ENCODE peak calls at places on chromosomes 6 and 20, in eight cellular contexts. One of them, this sample, is unnamed.

GRCh38 chr6:106451419-106451818 is 90.9 kb downstream of the CRYBG1 start:
- DNase-seq in fibroblast of mammary gland: peak; percentile 7
- DNase-seq in heart left ventricle: no peak
- DNase-seq in fibroblast of lung: no peak
- DNase-seq in astrocyte of the spinal cord: peak; percentile 23
- DNase-seq in left ventricle myocardium inferior: no peak
- DNase-seq in cardiac muscle cell: peak; percentile 19
- DNase-seq in stomach: no peak
- DNase-seq in this sample: no peak

GRCh38 chr6:167566711-167567141 is 241.8 kb downstream of the TTLL2 start:
- DNase-seq in stomach: no peak
- DNase-seq in cardiac muscle cell: no peak
- DNase-seq in fibroblast of mammary gland: no peak
- DNase-seq in astrocyte of the spinal cord: no peak
- DNase-seq in left ventricle myocardium inferior: no peak
- DNase-seq in fibroblast of lung: no peak
- DNase-seq in heart left ventricle: no peak
- DNase-seq in this sample: no peak

GRCh38 chr6:108798672-108799355 is 49.4 kb upstream of the ARMC2 start:
- DNase-seq in left ventricle myocardium inferior: peak; percentile 35
- DNase-seq in fibroblast of lung: no peak
- DNase-seq in astrocyte of the spinal cord: no peak
- DNase-seq in stomach: peak; percentile 54
- DNase-seq in fibroblast of mammary gland: no peak
- DNase-seq in heart left ventricle: peak; percentile 37
- DNase-seq in cardiac muscle cell: peak; percentile 57
- DNase-seq in this sample: no peak

GRCh38 chr20:62370115-62370806 is 3.1 kb upstream of the LAMA5 start:
- DNase-seq in left ventricle myocardium inferior: no peak
- DNase-seq in heart left ventricle: no peak
- DNase-seq in fibroblast of lung: peak; percentile 89
- DNase-seq in stomach: peak; percentile 49
- DNase-seq in cardiac muscle cell: peak; percentile 88
- DNase-seq in astrocyte of the spinal cord: peak; percentile 78
- DNase-seq in fibroblast of mammary gland: peak; percentile 84
- DNase-seq in this sample: peak; percentile 91

GRCh38 chr6:11785953-11786579 is 7.5 kb upstream of the ADTRP start:
- DNase-seq in left ventricle myocardium inferior: no peak
- DNase-seq in cardiac muscle cell: no peak
- DNase-seq in heart left ventricle: no peak
- DNase-seq in astrocyte of the spinal cord: no peak
- DNase-seq in fibroblast of lung: no peak
- DNase-seq in fibroblast of mammary gland: no peak
- DNase-seq in stomach: no peak
- DNase-seq in this sample: no peak

GRCh38 chr6:24472181-24472580 is 17.2 kb downstream of the GPLD1 start:
- DNase-seq in left ventricle myocardium inferior: no peak
- DNase-seq in astrocyte of the spinal cord: no peak
- DNase-seq in fibroblast of mammary gland: no peak
- DNase-seq in cardiac muscle cell: no peak
- DNase-seq in heart left ventricle: no peak
- DNase-seq in fibroblast of lung: no peak
- DNase-seq in stomach: no peak
- DNase-seq in this sample: no peak

GRCh38 chr6:82738773-82739172 is 326.9 kb downstream of the UBE3D start:
- DNase-seq in fibroblast of mammary gland: no peak
- DNase-seq in astrocyte of the spinal cord: no peak
- DNase-seq in heart left ventricle: no peak
- DNase-seq in fibroblast of lung: no peak
- DNase-seq in cardiac muscle cell: no peak
- DNase-seq in left ventricle myocardium inferior: no peak
- DNase-seq in stomach: no peak
- DNase-seq in this sample: no peak

GRCh38 chr6:150616581-150616980 is 16.9 kb downstream of the PLEKHG1 start:
- DNase-seq in fibroblast of mammary gland: no peak
- DNase-seq in heart left ventricle: no peak
- DNase-seq in stomach: no peak
- DNase-seq in cardiac muscle cell: no peak
- DNase-seq in fibroblast of lung: no peak
- DNase-seq in astrocyte of the spinal cord: no peak
- DNase-seq in left ventricle myocardium inferior: no peak
- DNase-seq in this sample: no peak

GRCh38 chr6:127737009-127737486 is 160.1 kb downstream of the C6orf58 start:
- DNase-seq in left ventricle myocardium inferior: no peak
- DNase-seq in stomach: peak; percentile 45
- DNase-seq in cardiac muscle cell: peak; percentile 79
- DNase-seq in fibroblast of lung: peak; percentile 80
- DNase-seq in astrocyte of the spinal cord: peak; percentile 83
- DNase-seq in fibroblast of mammary gland: peak; percentile 74
- DNase-seq in heart left ventricle: peak; percentile 26
- DNase-seq in this sample: peak; percentile 75

GRCh38 chr6:6891949-6892461 is 215.8 kb upstream of the RREB1 start:
- DNase-seq in astrocyte of the spinal cord: no peak
- DNase-seq in heart left ventricle: no peak
- DNase-seq in stomach: no peak
- DNase-seq in left ventricle myocardium inferior: no peak
- DNase-seq in fibroblast of mammary gland: peak; percentile 31
- DNase-seq in cardiac muscle cell: no peak
- DNase-seq in fibroblast of lung: no peak
- DNase-seq in this sample: no peak

GRCh38 chr20:58308680-58309527 is 611 bp upstream of the RAB22A start:
- DNase-seq in left ventricle myocardium inferior: peak; percentile 66
- DNase-seq in heart left ventricle: peak; percentile 70
- DNase-seq in fibroblast of lung: peak; percentile 57
- DNase-seq in fibroblast of mammary gland: peak; percentile 45
- DNase-seq in cardiac muscle cell: peak; percentile 72
- DNase-seq in astrocyte of the spinal cord: peak; percentile 64
- DNase-seq in stomach: no peak
- DNase-seq in this sample: peak; percentile 69

GRCh38 chr6:111184827-111185567 is 97.7 kb downstream of the SLC16A10 start:
- DNase-seq in stomach: no peak
- DNase-seq in fibroblast of lung: no peak
- DNase-seq in astrocyte of the spinal cord: no peak
- DNase-seq in cardiac muscle cell: no peak
- DNase-seq in fibroblast of mammary gland: no peak
- DNase-seq in left ventricle myocardium inferior: no peak
- DNase-seq in heart left ventricle: no peak
- DNase-seq in this sample: no peak

GRCh38 chr6:76876922-76877553 is 586.3 kb downstream of the HTR1B start:
- DNase-seq in cardiac muscle cell: peak; percentile 85
- DNase-seq in fibroblast of lung: peak; percentile 6
- DNase-seq in astrocyte of the spinal cord: peak; percentile 38
- DNase-seq in stomach: peak; percentile 54
- DNase-seq in fibroblast of mammary gland: peak; percentile 35
- DNase-seq in left ventricle myocardium inferior: no peak
- DNase-seq in heart left ventricle: no peak
- DNase-seq in this sample: peak; percentile 80

GRCh38 chr6:129659590-129660345 is 50.2 kb downstream of the ARHGAP18 start:
- DNase-seq in fibroblast of mammary gland: no peak
- DNase-seq in astrocyte of the spinal cord: no peak
- DNase-seq in cardiac muscle cell: peak; percentile 81
- DNase-seq in heart left ventricle: no peak
- DNase-seq in stomach: no peak
- DNase-seq in left ventricle myocardium inferior: no peak
- DNase-seq in fibroblast of lung: no peak
- DNase-seq in this sample: peak; percentile 81

GRCh38 chr6:107106165-107106564 is 9.2 kb downstream of the BEND3 start:
- DNase-seq in fibroblast of lung: no peak
- DNase-seq in left ventricle myocardium inferior: no peak
- DNase-seq in heart left ventricle: no peak
- DNase-seq in cardiac muscle cell: no peak
- DNase-seq in fibroblast of mammary gland: no peak
- DNase-seq in astrocyte of the spinal cord: no peak
- DNase-seq in stomach: no peak
- DNase-seq in this sample: no peak

DNA sequence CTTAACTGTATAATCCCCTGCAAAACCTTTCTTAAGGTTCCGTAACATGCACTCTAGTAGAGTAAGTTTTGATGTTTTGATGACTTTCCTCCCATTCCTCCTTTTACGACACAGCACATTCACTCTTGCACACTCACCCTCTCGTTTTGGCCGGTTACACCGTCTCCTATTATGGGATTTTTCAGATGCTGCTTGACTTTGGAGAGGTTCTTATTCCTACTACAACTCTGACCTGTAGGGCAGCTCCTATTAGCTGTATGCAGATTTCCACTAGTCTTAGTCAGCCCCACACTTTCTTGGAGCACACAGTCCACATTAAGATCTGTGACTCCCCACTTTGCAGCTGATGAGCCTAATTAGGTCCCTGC is 223.7 kb upstream of the SYNCRIP start:
- DNase-seq in fibroblast of mammary gland: peak; percentile 45
- DNase-seq in heart left ventricle: no peak
- DNase-seq in stomach: no peak
- DNase-seq in fibroblast of lung: peak; percentile 62
- DNase-seq in cardiac muscle cell: peak; percentile 37
- DNase-seq in astrocyte of the spinal cord: no peak
- DNase-seq in left ventricle myocardium inferior: no peak
- DNase-seq in this sample: no peak
- H3K4me3 ChIP-seq in fibroblast of mammary gland: peak overlapping the region; percentile 50
- H3K4me3 ChIP-seq in heart left ventricle: peak overlapping the region; percentile 47
- H3K4me3 ChIP-seq in stomach: peak overlapping the region; percentile 39
- H3K4me3 ChIP-seq in fibroblast of lung: peak overlapping the region; percentile 63
- H3K4me3 ChIP-seq in cardiac muscle cell: no peak overlapping the region
- H3K4me3 ChIP-seq in astrocyte of the spinal cord: peak overlapping the region; percentile 47
- H3K4me3 ChIP-seq in left ventricle myocardium inferior: peak overlapping the region; percentile 58
- H3K4me3 ChIP-seq in this sample: peak overlapping the region; percentile 62

DNA sequence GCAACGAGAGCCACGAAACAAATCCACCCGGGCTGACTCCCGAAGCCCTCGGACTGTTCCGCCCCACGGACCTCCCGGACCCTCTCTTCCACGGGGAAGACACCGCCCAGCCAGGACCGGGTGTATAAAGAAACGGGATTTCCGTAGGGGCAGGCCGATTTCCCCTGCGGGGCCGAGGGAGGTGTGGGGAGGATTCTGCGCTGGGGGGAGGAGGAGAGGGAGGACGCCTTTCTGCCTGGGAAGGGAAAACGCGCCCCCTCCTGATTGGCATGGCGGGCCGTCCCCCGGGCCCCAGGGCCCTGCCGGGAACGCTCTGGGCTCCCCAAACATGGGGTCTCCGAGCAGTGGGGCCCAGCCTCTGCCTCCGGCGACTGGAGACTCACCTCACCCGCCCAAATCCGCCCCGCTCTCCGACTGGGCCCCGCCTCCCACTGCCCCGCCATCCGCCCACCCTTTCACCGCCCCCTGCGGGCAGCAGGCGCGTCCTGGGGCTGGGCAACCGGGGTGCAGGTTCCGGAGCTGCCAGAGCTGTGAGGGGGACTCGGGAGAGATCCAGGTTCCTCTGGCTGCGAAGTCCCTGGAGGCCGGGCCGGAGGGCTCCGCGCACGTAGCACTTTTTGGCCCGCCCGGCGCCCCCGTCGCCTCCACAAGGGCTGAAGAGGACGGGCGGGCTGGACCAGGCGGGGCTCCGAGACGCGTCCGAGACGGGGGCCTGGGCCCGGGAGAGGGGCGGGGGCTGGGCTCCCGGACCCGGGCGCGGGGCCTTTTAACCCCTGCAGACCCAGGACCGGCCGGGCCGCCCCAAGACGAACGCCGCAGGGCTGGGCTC is 586 bp upstream of the PPDPF start:
- DNase-seq in cardiac muscle cell: no peak
- DNase-seq in left ventricle myocardium inferior: peak; percentile 70
- DNase-seq in fibroblast of lung: peak; percentile 46
- DNase-seq in fibroblast of mammary gland: no peak
- DNase-seq in stomach: no peak
- DNase-seq in astrocyte of the spinal cord: peak; percentile 23
- DNase-seq in heart left ventricle: peak; percentile 80
- DNase-seq in this sample: peak; percentile 23
- TF ChIP-seq CTCF in cardiac muscle cell: peak; percentile 29
- TF ChIP-seq CTCF in left ventricle myocardium inferior: peak; percentile 57
- TF ChIP-seq CTCF in fibroblast of lung: peak; percentile 25
- TF ChIP-seq CTCF in fibroblast of mammary gland: no peak
- TF ChIP-seq CTCF in stomach: no peak
- TF ChIP-seq CTCF in astrocyte of the spinal cord: peak; percentile 15
- TF ChIP-seq CTCF in heart left ventricle: peak; percentile 43
- TF ChIP-seq CTCF in this sample: peak; percentile 29

GRCh38 chr6:142377112-142377848 is 75.5 kb downstream of the ADGRG6 start:
- DNase-seq in left ventricle myocardium inferior: no peak
- DNase-seq in astrocyte of the spinal cord: no peak
- DNase-seq in fibroblast of lung: no peak
- DNase-seq in cardiac muscle cell: peak; percentile 65
- DNase-seq in fibroblast of mammary gland: no peak
- DNase-seq in stomach: peak; percentile 42
- DNase-seq in heart left ventricle: no peak
- DNase-seq in this sample: peak; percentile 51
- H3K4me3 ChIP-seq in left ventricle myocardium inferior: no peak overlapping the region
- H3K4me3 ChIP-seq in astrocyte of the spinal cord: no peak overlapping the region
- H3K4me3 ChIP-seq in fibroblast of lung: no peak overlapping the region
- H3K4me3 ChIP-seq in cardiac muscle cell: no peak overlapping the region
- H3K4me3 ChIP-seq in fibroblast of mammary gland: no peak overlapping the region
- H3K4me3 ChIP-seq in stomach: no peak overlapping the region
- H3K4me3 ChIP-seq in heart left ventricle: no peak overlapping the region
- H3K4me3 ChIP-seq in this sample: no peak overlapping the region

GRCh38 chr6:47308674-47309325 is 905 bp downstream of the TNFRSF21 start:
- DNase-seq in astrocyte of the spinal cord: peak; percentile 58
- DNase-seq in left ventricle myocardium inferior: peak; percentile 32
- DNase-seq in fibroblast of lung: peak; percentile 38
- DNase-seq in cardiac muscle cell: peak; percentile 27
- DNase-seq in stomach: peak; percentile 29
- DNase-seq in fibroblast of mammary gland: peak; percentile 26
- DNase-seq in heart left ventricle: peak; percentile 25
- DNase-seq in this sample: peak; percentile 45

GRCh38 chr6:47307362-47308222 is 2.1 kb downstream of the TNFRSF21 start:
- DNase-seq in stomach: no peak
- DNase-seq in fibroblast of mammary gland: no peak
- DNase-seq in astrocyte of the spinal cord: no peak
- DNase-seq in fibroblast of lung: no peak
- DNase-seq in left ventricle myocardium inferior: no peak
- DNase-seq in heart left ventricle: no peak
- DNase-seq in cardiac muscle cell: no peak
- DNase-seq in this sample: no peak

GRCh38 chr6:47309326-47310130 is at the start of gene TNFRSF21:
- DNase-seq in fibroblast of mammary gland: peak; percentile 84
- DNase-seq in heart left ventricle: peak; percentile 93
- DNase-seq in left ventricle myocardium inferior: peak; percentile 91
- DNase-seq in astrocyte of the spinal cord: peak; percentile 91
- DNase-seq in fibroblast of lung: peak; percentile 89
- DNase-seq in stomach: peak; percentile 94
- DNase-seq in cardiac muscle cell: peak; percentile 92
- DNase-seq in this sample: peak; percentile 91

GRCh38 chr6:47308223-47308567 is 1.5 kb downstream of the TNFRSF21 start:
- DNase-seq in fibroblast of mammary gland: no peak
- DNase-seq in heart left ventricle: no peak
- DNase-seq in astrocyte of the spinal cord: peak; percentile 19
- DNase-seq in fibroblast of lung: peak; percentile 28
- DNase-seq in left ventricle myocardium inferior: no peak
- DNase-seq in cardiac muscle cell: peak; percentile 24
- DNase-seq in stomach: no peak
- DNase-seq in this sample: peak; percentile 27

DNA sequence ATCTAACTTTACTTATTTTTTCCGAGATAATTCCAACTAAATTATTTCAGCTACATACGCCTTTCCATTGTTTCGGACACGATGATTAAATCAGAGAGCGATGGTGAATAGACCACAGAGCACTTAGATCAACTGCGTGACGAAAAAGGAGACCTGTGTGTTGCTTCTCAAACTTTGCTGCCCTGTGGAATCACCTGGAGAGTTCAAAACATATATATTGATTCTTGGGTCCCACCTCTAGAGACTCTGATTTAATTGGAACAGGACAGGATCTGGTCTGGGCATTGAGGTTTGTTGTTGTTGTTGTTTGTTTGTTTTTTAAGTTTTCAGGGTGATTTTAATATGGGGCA is 401 bp upstream of the TNFRSF21 start:
- DNase-seq in fibroblast of mammary gland: no peak
- DNase-seq in left ventricle myocardium inferior: no peak
- DNase-seq in cardiac muscle cell: no peak
- DNase-seq in fibroblast of lung: no peak
- DNase-seq in astrocyte of the spinal cord: no peak
- DNase-seq in heart left ventricle: no peak
- DNase-seq in stomach: no peak
- DNase-seq in this sample: no peak
- TF ChIP-seq CTCF in fibroblast of mammary gland: no peak
- TF ChIP-seq CTCF in left ventricle myocardium inferior: peak; percentile 24
- TF ChIP-seq CTCF in cardiac muscle cell: no peak
- TF ChIP-seq CTCF in fibroblast of lung: no peak
- TF ChIP-seq CTCF in astrocyte of the spinal cord: no peak
- TF ChIP-seq CTCF in heart left ventricle: no peak
- TF ChIP-seq CTCF in stomach: no peak
- TF ChIP-seq CTCF in this sample: no peak

This sample was measured in fibroblast of villous mesenchyme.